ENCODE peak calls at places on chromosomes 6 and 20, in five cellular contexts. D is suprapubic skin, J is stomach, P is HepG2, Y is SK-N-SH. C is an unnamed sample. For H3K36me3, the result is how much of the 10 kb centered on the place peaks cover.

GRCh38 chr6:53395986-53396385 is 47.2 kb upstream of the ELOVL5 start:
- DNase-seq in D (no peak), Y (no peak), J (no peak), P (no peak), C (no peak)

GRCh38 chr6:51277471-51277870 is 458.8 kb downstream of the TFAP2B start:
- DNase-seq in Y (no peak), D (no peak), J (no peak), P (no peak), C (no peak)

GRCh38 chr20:1423625-1424106 is 30.8 kb upstream of the FKBP1A start:
- DNase-seq in J (peak), P (peak), D (no peak), Y (no peak), C (no peak)

GRCh38 chr6:48109902-48110301 is 1.1 kb downstream of the PTCHD4 start:
- DNase-seq in P (peak), Y (no peak), J (no peak), D (no peak), C (no peak)

GRCh38 chr20:57514273-57514751 is 10.6 kb downstream of the CTCFL start:
- DNase-seq in Y (peak), D (peak), P (peak), J (peak), C (peak)

GRCh38 chr6:123333000-123333756 is 303.6 kb downstream of the TRDN start:
- DNase-seq in D (no peak), Y (no peak), J (no peak), P (no peak), C (no peak)

GRCh38 chr6:122033564-122034181 is 365.8 kb upstream of the HSF2 start:
- DNase-seq in P (peak), D (no peak), J (no peak), Y (peak), C (no peak)

GRCh38 chr6:131894735-131895424 is 56.3 kb downstream of the CCN2 start:
- DNase-seq in D (no peak), Y (no peak), P (peak), J (no peak), C (no peak)

GRCh38 chr20:33828326-33828834 is 17.2 kb downstream of the CHMP4B start:
- DNase-seq in J (no peak), P (no peak), Y (no peak), D (no peak), C (no peak)

GRCh38 chr20:33830371-33830770 is 19.2 kb downstream of the CHMP4B start:
- DNase-seq in Y (no peak), P (no peak), J (no peak), D (no peak), C (no peak)

GRCh38 chr20:33828912-33829560 is 17.9 kb downstream of the CHMP4B start:
- DNase-seq in P (no peak), J (no peak), Y (no peak), D (no peak), C (no peak)

GRCh38 chr20:33827629-33828325 is 16.6 kb downstream of the CHMP4B start:
- DNase-seq in P (no peak), Y (no peak), D (no peak), J (no peak), C (no peak)

DNA sequence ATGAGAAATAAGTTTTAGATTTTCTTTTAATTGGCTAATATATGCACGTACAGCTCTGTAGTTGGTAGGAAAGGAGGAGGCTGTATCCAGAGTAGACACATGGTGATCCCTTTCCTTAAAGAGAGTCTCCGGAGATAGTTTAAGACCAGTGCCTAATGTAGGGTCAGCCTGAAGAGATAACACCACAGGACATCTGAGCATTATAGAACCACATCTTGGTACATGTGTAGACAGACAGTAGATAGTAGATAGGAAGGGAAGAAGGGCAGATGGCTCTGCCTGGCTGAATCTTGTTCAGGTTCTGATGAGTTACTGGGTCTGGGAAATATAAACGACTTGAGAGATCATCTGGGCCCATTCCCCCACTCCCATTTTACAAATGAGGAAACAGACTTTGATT is 18.5 kb downstream of the CHMP4B start:
- DNase-seq in J (no peak), D (no peak), Y (no peak), P (no peak), C (no peak)
- TF ChIP-seq EP300 in J (no peak), D (no peak), Y (no peak), P (no peak), C (no peak)

GRCh38 chr6:167699141-167700036 is 127.3 kb upstream of the AFDN start:
- DNase-seq in Y (no peak), D (no peak), P (no peak), J (peak), C (peak)
- H3K27ac ChIP-seq in Y (no peak), D (peak), P (no peak), J (peak), C (peak)

DNA sequence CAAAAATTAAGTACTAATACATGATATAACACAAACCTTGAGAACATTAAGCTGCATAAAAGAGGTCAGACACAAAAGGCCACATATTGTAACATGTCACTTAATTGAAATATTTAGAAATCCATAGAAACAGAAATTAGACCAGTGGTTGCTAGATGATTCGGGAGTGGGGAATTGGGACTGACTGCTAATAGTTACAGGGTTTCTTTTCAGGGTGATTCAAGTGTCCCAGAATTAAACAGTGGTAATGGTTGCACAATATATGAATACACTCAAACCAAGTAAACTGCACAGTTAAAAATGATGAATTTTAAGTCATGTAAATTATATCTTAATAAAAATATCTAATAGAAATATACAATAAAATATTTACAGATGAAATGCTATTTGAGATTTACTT is 174.5 kb downstream of the WDR27 start:
- DNase-seq in D (no peak), Y (no peak), P (no peak), J (no peak), C (no peak)
- H3K36me3 ChIP-seq in D (under half), Y (under half), P (under half), J (under half), C (under half)

DNA sequence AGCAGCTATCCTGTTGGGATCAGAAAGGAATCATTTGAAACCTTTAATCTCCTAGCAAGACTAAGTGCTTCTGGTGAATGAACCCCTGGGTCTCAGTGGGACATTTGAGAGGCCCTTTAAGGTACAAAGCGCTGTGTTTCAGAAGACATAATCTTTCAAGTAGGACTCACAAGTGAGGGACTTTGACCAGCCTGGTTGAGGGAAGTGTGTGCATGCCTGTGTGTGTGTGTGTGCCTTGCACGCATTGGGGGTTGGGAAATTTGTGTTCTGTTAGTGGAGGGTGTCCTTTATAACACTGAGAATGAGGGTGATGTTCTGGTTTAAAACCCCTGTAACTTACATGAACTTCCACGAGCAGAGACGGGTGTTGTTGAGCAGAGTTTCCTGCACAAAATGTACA is 64.4 kb upstream of the KCNG1 start:
- DNase-seq in P (no peak), D (no peak), J (no peak), Y (no peak), C (no peak)
- TF ChIP-seq EP300 in P (no peak), D (no peak), J (no peak), Y (no peak), C (no peak)

GRCh38 chr6:144415835-144416237 is 130.7 kb downstream of the UTRN start:
- DNase-seq in J (no peak), D (no peak), Y (no peak), P (no peak), C (no peak)
- H3K27ac ChIP-seq in J (no peak), D (no peak), Y (peak), P (peak), C (no peak)

GRCh38 chr6:39166918-39167301 is 51.9 kb upstream of the SAYSD1 start:
- DNase-seq in D (peak), J (no peak), P (no peak), Y (no peak), C (no peak)
- H3K36me3 ChIP-seq in D (under half), J (under half), P (under half), Y (under half), C (under half)

DNA sequence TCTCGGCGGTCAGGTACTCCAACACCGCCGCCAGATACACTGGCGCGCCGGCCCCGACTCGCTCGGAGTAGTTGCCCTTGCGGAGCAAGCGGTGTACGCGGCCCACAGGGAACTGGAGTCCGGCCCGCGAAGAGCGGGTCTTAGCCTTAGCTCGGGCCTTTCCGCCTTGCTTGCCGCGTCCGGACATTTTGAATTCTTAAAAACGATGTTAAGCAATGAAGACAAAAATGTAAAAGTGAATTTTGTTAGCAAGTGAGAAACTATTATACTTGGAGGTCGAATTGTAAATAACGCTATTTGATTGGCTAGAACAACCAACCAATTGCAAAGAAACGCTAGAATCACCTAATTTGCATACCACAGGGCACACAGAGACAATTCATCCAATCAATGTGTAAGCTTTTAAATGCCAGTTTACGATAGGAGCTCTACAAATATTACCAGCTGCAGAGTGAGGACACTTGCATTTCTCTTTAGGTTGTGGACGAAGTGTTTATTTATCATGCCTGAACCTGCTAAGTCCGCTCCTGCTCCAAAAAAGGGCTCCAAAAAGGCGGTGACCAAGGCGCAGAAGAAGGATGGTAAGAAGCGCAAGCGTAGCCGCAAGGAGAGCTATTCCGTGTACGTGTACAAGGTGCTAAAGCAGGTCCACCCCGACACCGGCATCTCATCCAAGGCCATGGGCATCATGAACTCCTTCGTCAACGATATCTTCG is 112.0 kb downstream of the HFE start:
- DNase-seq in P (peak), D (no peak), J (peak), Y (peak), C (peak)
- TF ChIP-seq EP300 in P (peak), D (no peak), J (no peak), Y (peak), C (no peak)

DNA sequence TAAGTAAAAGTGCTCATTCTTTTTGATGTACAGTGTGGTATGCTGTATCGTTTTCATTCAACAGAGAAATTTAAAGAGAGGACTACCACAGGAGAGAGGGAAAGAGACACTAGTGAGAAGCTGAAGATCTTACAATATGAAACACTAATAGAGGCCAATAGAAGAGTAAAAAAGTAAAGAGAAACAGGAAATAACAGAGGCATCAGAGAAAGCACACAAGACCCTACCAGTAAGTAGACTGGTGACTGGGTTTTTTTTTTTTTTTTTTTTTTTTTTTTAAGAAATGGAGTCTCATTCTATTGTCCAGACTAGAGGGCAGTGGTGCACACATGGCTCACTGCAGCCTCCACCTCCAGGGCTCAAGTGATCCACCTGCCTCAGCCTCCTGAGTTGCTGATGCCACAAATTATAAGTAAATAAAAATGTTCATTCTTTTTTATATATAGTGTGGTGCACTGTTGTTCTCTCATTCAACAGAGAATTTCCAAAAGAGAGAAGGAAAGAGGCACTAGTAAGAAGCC is 18.8 kb downstream of the ELOVL4 start:
- DNase-seq in J (no peak), Y (no peak), P (no peak), D (no peak), C (no peak)
- H3K27ac ChIP-seq in J (no peak), Y (no peak), P (no peak), D (no peak), C (no peak)

GRCh38 chr6:133362813-133363212 is 121.7 kb downstream of the EYA4 start:
- DNase-seq in Y (no peak), P (no peak), J (no peak), D (no peak), C (no peak)

GRCh38 chr6:133359256-133359655 is 118.1 kb downstream of the EYA4 start:
- DNase-seq in P (no peak), Y (no peak), J (no peak), D (no peak), C (no peak)

GRCh38 chr6:133359760-133360159 is 118.6 kb downstream of the EYA4 start:
- DNase-seq in D (no peak), P (no peak), J (no peak), Y (no peak), C (no peak)

GRCh38 chr6:133358598-133358997 is 117.4 kb downstream of the EYA4 start:
- DNase-seq in D (no peak), P (no peak), J (no peak), Y (no peak), C (no peak)

DNA sequence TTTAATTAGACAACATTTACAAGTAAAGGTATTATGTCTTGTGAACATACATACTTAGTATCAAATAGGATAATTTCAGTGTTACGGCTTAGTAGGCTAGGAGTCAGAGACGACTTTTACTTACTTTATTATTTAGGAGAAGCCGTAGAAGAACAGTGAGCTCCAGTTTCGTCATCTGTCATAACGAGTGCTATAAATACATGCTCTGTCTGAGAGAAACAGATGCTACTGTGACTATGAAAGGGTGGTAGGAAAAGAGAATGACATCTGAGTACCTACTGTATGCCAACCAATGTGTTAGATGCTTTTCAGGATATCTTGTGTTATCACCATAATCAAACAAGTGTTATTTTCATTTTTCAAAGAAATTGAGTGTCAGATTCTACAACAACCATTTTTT is 119.0 kb downstream of the EYA4 start:
- DNase-seq in D (no peak), Y (no peak), P (no peak), J (no peak), C (no peak)
- H3K36me3 ChIP-seq in D (under half), Y (under half), P (under half), J (under half), C (under half)

C was measured in sigmoid colon.